ENCODE peak calls at places on chromosomes 5 and 9, in five cellular contexts. R is ELF-1, I is NCI-H1105, C is GDM1, K is HTR-8/SVneo. H is an unnamed sample.
A peak's percentile ranks its signal among the peaks of the same experiment; 100 is the strongest.

GRCh38 chr5:39194466-39195136 is 24.8 kb downstream of the FYB1 start:
- DNase-seq in R (no peak), I (no peak), C (no peak), K (peak; percentile 43), H (peak; percentile 30)

GRCh38 chr5:170307575-170308465 is 10.2 kb upstream of the LCP2 start:
- DNase-seq in R (peak; percentile 89), I (no peak), C (no peak), K (no peak), H (peak; percentile 73)

GRCh38 chr5:67693956-67694564 is 497.5 kb upstream of the CD180 start:
- DNase-seq in R (peak; percentile 16), I (no peak), C (no peak), K (no peak), H (peak; percentile 16)

GRCh38 chr9:128550770-128551651 is 1.4 kb upstream of the SPTAN1 start:
- DNase-seq in R (peak; percentile 19), I (no peak), C (no peak), K (no peak), H (peak; percentile 60)

GRCh38 chr9:70136632-70137031 is 93.0 kb downstream of the MAMDC2 start:
- DNase-seq in R (no peak), I (no peak), C (no peak), K (peak; percentile 35), H (peak; percentile 9)

GRCh38 chr5:66174338-66174737 is 30.2 kb downstream of the SREK1 start:
- DNase-seq in R (no peak), I (no peak), C (no peak), K (no peak), H (peak; percentile 18)

GRCh38 chr5:10788358-10788757 is 27.3 kb upstream of the DAP start:
- DNase-seq in R (no peak), I (no peak), C (no peak), K (no peak), H (no peak)

GRCh38 chr5:91091471-91092234 is 291.5 kb downstream of the ARRDC3 start:
- DNase-seq in R (no peak), I (no peak), C (no peak), K (no peak), H (no peak)

GRCh38 chr5:175344331-175345200 is 99.4 kb downstream of the DRD1 start:
- DNase-seq in R (peak; percentile 39), I (no peak), C (no peak), K (peak; percentile 25), H (peak; percentile 31)

GRCh38 chr5:150235548-150235895 is 45.7 kb downstream of the SLC6A7 start:
- DNase-seq in R (no peak), I (no peak), C (no peak), K (no peak), H (no peak)

H was measured in kidney tubule cell.